ENCODE peak calls at places on chromosomes 16 and 17, in six cellular contexts. T, K, C, F, B and R are unnamed samples.

GRCh38 chr16:15523092-15523541 is 88.7 kb downstream of the BMERB1 start:
- DNase-seq in T (no peak), K (no peak), C (peak), F (no peak), B (no peak), R (no peak)

GRCh38 chr17:42879596-42879985 is 21.0 kb upstream of the G6PC1 start:
- DNase-seq in T (no peak), K (no peak), C (no peak), F (no peak), B (no peak), R (no peak)

GRCh38 chr17:79842656-79843474 is 3.6 kb upstream of the CBX4 start:
- DNase-seq in T (no peak), K (peak), C (no peak), F (no peak), B (peak), R (no peak)

GRCh38 chr16:22388101-22388644 is 13.8 kb upstream of the CDR2 start:
- DNase-seq in T (no peak), K (no peak), C (no peak), F (no peak), B (no peak), R (no peak)

GRCh38 chr17:49875690-49876089 is 27.8 kb upstream of the TAC4 start:
- DNase-seq in T (no peak), K (no peak), C (no peak), F (no peak), B (no peak), R (no peak)

GRCh38 chr16:50593410-50594139 is 45.4 kb downstream of the NKD1 start:
- DNase-seq in T (no peak), K (no peak), C (no peak), F (no peak), B (no peak), R (no peak)

GRCh38 chr17:29505826-29506225 is 61.0 kb downstream of the ABHD15 start:
- DNase-seq in T (no peak), K (no peak), C (no peak), F (no peak), B (no peak), R (no peak)

GRCh38 chr17:60579090-60579489 is 20.9 kb upstream of the PPM1D start:
- DNase-seq in T (peak), K (no peak), C (no peak), F (no peak), B (no peak), R (no peak)

GRCh38 chr17:40818343-40818732 is 4.1 kb downstream of the KRT10 start:
- DNase-seq in T (no peak), K (no peak), C (no peak), F (no peak), B (no peak), R (no peak)

GRCh38 chr16:77468831-77469230 is 34.0 kb upstream of the ADAMTS18 start:
- DNase-seq in T (no peak), K (no peak), C (no peak), F (no peak), B (no peak), R (no peak)

GRCh38 chr16:81779540-81780320 is 639 bp downstream of the PLCG2 start:
- DNase-seq in T (no peak), K (peak), C (peak), F (no peak), B (peak), R (no peak)

GRCh38 chr17:16512011-16512410 is 20.0 kb upstream of the LRRC75A start:
- DNase-seq in T (no peak), K (no peak), C (no peak), F (no peak), B (no peak), R (no peak)

GRCh38 chr17:77733576-77734296 is 224.8 kb upstream of the TNRC6C start:
- DNase-seq in T (peak), K (peak), C (no peak), F (no peak), B (no peak), R (no peak)

GRCh38 chr17:82528484-82529265 is 9.1 kb downstream of the FOXK2 start:
- DNase-seq in T (peak), K (no peak), C (peak), F (no peak), B (no peak), R (no peak)